ENCODE peak calls at places on chromosome 5, in five cellular contexts. B is endothelial cell of umbilical vein, D is HepG2, P is HCT116, L is H1. Y is an unnamed sample.

GRCh38 chr5:132422720-132423442 is 53.4 kb downstream of the SLC22A5 start:
- DNase-seq in B (peak), D (peak), P (no peak), L (no peak), Y (no peak)

GRCh38 chr5:146025108-146025507 is 80.3 kb downstream of the PLAC8L1 start:
- DNase-seq in B (peak), D (peak), P (no peak), L (no peak), Y (no peak)

GRCh38 chr5:90399251-90399650 is 10.3 kb downstream of the CETN3 start:
- DNase-seq in B (no peak), D (no peak), P (no peak), L (no peak), Y (no peak)

GRCh38 chr5:108061941-108062340 is 320.0 kb downstream of the FBXL17 start:
- DNase-seq in B (no peak), D (no peak), P (no peak), L (no peak), Y (peak)

GRCh38 chr5:164375051-164375450 is 869.6 kb downstream of the MAT2B start:
- DNase-seq in B (no peak), D (no peak), P (no peak), L (no peak), Y (no peak)

GRCh38 chr5:126138475-126139005 is 284.7 kb upstream of the GRAMD2B start:
- DNase-seq in B (no peak), D (no peak), P (no peak), L (no peak), Y (no peak)

GRCh38 chr5:87398981-87399616 is 13.6 kb downstream of the CCNH start:
- DNase-seq in B (no peak), D (no peak), P (no peak), L (no peak), Y (no peak)

GRCh38 chr5:133253661-133254060 is 201.8 kb downstream of the HSPA4 start:
- DNase-seq in B (no peak), D (no peak), P (no peak), L (no peak), Y (no peak)

GRCh38 chr5:178281321-178281720 is 48.7 kb upstream of the PHYKPL start:
- DNase-seq in B (no peak), D (no peak), P (no peak), L (no peak), Y (no peak)

GRCh38 chr5:112372543-112372942 is 46.5 kb downstream of the EPB41L4A start:
- DNase-seq in B (no peak), D (no peak), P (no peak), L (no peak), Y (no peak)

GRCh38 chr5:124445220-124445619 is 301.2 kb downstream of the ZNF608 start:
- DNase-seq in B (no peak), D (no peak), P (no peak), L (no peak), Y (no peak)

GRCh38 chr5:172059661-172060100 is 53.2 kb upstream of the FBXW11 start:
- DNase-seq in B (peak), D (peak), P (no peak), L (peak), Y (no peak)

GRCh38 chr5:168592014-168592368 is 12.8 kb upstream of the PANK3 start:
- DNase-seq in B (no peak), D (peak), P (no peak), L (no peak), Y (no peak)

GRCh38 chr5:83503662-83504061 is 32.1 kb downstream of the VCAN start:
- DNase-seq in B (no peak), D (no peak), P (no peak), L (no peak), Y (no peak)

GRCh38 chr5:181187500-181188213 is 17.3 kb downstream of the TRIM7 start:
- DNase-seq in B (peak), D (peak), P (peak), L (peak), Y (no peak)

GRCh38 chr5:133664422-133664821 is 52.1 kb upstream of the FSTL4 start:
- DNase-seq in B (no peak), D (no peak), P (peak), L (peak), Y (no peak)

GRCh38 chr5:79200573-79201183 is 35.3 kb upstream of the JMY start:
- DNase-seq in B (no peak), D (peak), P (no peak), L (no peak), Y (no peak)

GRCh38 chr5:3268760-3269330 is 326.8 kb upstream of the IRX1 start:
- DNase-seq in B (no peak), D (no peak), P (no peak), L (no peak), Y (no peak)

GRCh38 chr5:88687253-88687955 is 195.6 kb downstream of the MEF2C start:
- DNase-seq in B (no peak), D (no peak), P (no peak), L (no peak), Y (no peak)

GRCh38 chr5:111853748-111854147 is 96.8 kb upstream of the NREP start:
- DNase-seq in B (no peak), D (no peak), P (no peak), L (no peak), Y (no peak)

GRCh38 chr5:55176176-55176818 is 3.3 kb upstream of the CDC20B start:
- DNase-seq in B (peak), D (peak), P (no peak), L (peak), Y (no peak)

GRCh38 chr5:32692066-32692746 is 18.9 kb upstream of the NPR3 start:
- DNase-seq in B (no peak), D (no peak), P (no peak), L (no peak), Y (no peak)

GRCh38 chr5:108003178-108003577 is 332.4 kb upstream of the EFNA5 start:
- DNase-seq in B (peak), D (no peak), P (no peak), L (no peak), Y (no peak)

GRCh38 chr5:90264930-90265857 is 144.4 kb downstream of the CETN3 start:
- DNase-seq in B (peak), D (peak), P (peak), L (peak), Y (peak)

GRCh38 chr5:107483625-107484024 is 187.1 kb downstream of the EFNA5 start:
- DNase-seq in B (no peak), D (no peak), P (no peak), L (no peak), Y (no peak)

GRCh38 chr5:102545175-102545574 is 46.4 kb upstream of the SLCO6A1 start:
- DNase-seq in B (peak), D (peak), P (peak), L (peak), Y (no peak)

GRCh38 chr5:60505796-60506195 is 194.2 kb downstream of the DEPDC1B start:
- DNase-seq in B (no peak), D (no peak), P (no peak), L (no peak), Y (no peak)

GRCh38 chr5:177478711-177479646 is 5.5 kb upstream of the DBN1 start:
- DNase-seq in B (no peak), D (no peak), P (no peak), L (no peak), Y (no peak)

GRCh38 chr5:69238760-69239251 is 4.1 kb downstream of the CDK7 start:
- DNase-seq in B (peak), D (no peak), P (peak), L (no peak), Y (no peak)

GRCh38 chr5:119353686-119354366 is 2.0 kb upstream of the TNFAIP8 start:
- DNase-seq in B (no peak), D (no peak), P (no peak), L (no peak), Y (no peak)

GRCh38 chr5:175862131-175863012 is 9.0 kb upstream of the CPLX2 start:
- DNase-seq in B (no peak), D (peak), P (no peak), L (no peak), Y (no peak)

GRCh38 chr5:21398511-21398910 is 1410.5 kb upstream of the CDH18 start:
- DNase-seq in B (no peak), D (no peak), P (no peak), L (no peak), Y (no peak)

GRCh38 chr5:10455273-10455670 is 13.6 kb downstream of the ROPN1L start:
- DNase-seq in B (no peak), D (no peak), P (no peak), L (no peak), Y (no peak)

GRCh38 chr5:10632110-10632903 is 68.4 kb downstream of the ANKRD33B start:
- DNase-seq in B (no peak), D (no peak), P (peak), L (no peak), Y (no peak)

GRCh38 chr5:119332978-119333401 is 22.8 kb upstream of the TNFAIP8 start:
- DNase-seq in B (no peak), D (no peak), P (no peak), L (no peak), Y (no peak)

GRCh38 chr5:33788922-33789321 is 102.9 kb downstream of the ADAMTS12 start:
- DNase-seq in B (no peak), D (no peak), P (no peak), L (no peak), Y (no peak)

GRCh38 chr5:55187370-55187769 is 14.4 kb upstream of the CDC20B start:
- DNase-seq in B (peak), D (no peak), P (peak), L (no peak), Y (peak)

GRCh38 chr5:170225326-170226137 is 7.3 kb upstream of the C5orf58 start:
- DNase-seq in B (peak), D (peak), P (peak), L (peak), Y (peak)

DNA sequence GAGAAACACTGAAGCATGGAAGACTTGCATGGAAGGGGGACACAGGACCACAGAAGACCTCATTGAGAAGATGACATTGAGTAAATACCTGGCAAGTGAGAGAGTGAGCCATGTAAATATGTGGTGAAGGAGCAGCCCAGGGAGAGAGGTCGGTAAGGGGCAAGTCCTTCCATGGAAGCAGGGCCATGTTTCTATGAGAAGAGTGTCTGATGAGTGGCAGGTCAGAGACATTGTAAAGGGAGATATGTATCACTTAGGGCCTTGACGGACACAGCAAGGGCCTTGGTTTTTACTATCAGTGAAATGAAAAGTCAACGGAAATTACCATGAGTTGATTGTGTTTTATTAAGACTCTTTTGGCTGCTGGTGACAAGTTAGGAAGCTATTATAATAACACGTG is 336.4 kb downstream of the PLK2 start:
- DNase-seq in B (no peak), D (no peak), P (no peak), L (no peak), Y (no peak)
- TF ChIP-seq POLR2AphosphoS5 in B (no peak), D (no peak), P (no peak), L (no peak), Y (no peak)

GRCh38 chr5:160310140-160310909 is 2.0 kb downstream of the CCNJL start:
- DNase-seq in B (no peak), D (no peak), P (no peak), L (no peak), Y (no peak)

GRCh38 chr5:160311491-160312138 is 749 bp downstream of the CCNJL start:
- DNase-seq in B (peak), D (no peak), P (no peak), L (peak), Y (no peak)

GRCh38 chr5:160310910-160311295 is 1.5 kb downstream of the CCNJL start:
- DNase-seq in B (no peak), D (no peak), P (no peak), L (no peak), Y (no peak)

GRCh38 chr5:160312960-160313734 is 783 bp upstream of the CCNJL start:
- DNase-seq in B (no peak), D (no peak), P (no peak), L (no peak), Y (no peak)

DNA sequence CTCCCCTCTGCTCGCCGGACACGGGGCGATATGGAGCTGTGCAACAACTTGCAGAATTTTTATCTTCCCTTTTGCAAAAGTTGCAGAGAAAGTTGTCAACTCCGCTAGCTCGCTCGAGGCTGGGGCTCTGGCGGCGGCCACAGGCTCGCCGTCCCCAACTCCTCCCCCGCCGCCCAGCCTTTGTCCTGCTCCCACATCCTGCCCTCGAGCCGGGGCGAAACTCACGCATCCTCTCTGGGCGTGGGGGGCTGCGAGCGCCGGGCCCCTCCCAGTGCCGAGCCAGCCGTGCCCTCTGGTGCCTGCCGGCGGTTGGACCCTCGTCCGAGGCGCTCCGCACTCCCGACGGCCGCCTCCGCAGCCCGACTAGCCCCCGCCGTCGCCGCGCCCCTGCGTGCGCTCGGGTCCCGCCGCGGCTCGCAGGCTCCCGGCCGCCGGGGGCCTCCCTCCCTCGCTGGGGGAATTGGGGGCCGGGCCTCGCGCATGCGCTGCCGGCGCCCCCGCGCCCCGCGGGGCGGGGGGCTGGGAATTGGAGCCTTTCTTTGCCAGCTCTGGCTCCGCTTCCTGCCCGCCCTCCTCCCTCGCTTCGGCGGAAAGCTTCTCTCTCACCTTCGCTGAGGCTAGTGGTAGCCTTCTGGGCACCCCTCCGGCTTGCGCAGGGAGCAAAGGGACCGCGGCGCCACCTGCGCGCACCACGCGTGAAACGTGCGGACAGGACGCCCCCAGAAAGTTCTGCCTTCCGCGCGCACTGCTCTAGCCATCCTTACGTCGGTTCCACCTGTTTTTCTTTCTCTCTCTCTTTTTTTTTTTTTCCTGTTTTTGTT is at the start of gene CCNJL:
- DNase-seq in B (peak), D (peak), P (no peak), L (peak), Y (no peak)
- TF ChIP-seq EZH2 in B (no peak), D (no peak), P (no peak), L (no peak), Y (no peak)

GRCh38 chr5:95862636-95863382 is 40.3 kb upstream of the GLRX start:
- DNase-seq in B (no peak), D (peak), P (no peak), L (no peak), Y (no peak)

GRCh38 chr5:95861221-95861857 is 38.8 kb upstream of the GLRX start:
- DNase-seq in B (peak), D (peak), P (peak), L (no peak), Y (no peak)

GRCh38 chr5:95863383-95863757 is 40.8 kb upstream of the GLRX start:
- DNase-seq in B (no peak), D (peak), P (no peak), L (no peak), Y (peak)

GRCh38 chr5:95864456-95864855 is 41.9 kb upstream of the GLRX start:
- DNase-seq in B (no peak), D (no peak), P (no peak), L (no peak), Y (no peak)

DNA sequence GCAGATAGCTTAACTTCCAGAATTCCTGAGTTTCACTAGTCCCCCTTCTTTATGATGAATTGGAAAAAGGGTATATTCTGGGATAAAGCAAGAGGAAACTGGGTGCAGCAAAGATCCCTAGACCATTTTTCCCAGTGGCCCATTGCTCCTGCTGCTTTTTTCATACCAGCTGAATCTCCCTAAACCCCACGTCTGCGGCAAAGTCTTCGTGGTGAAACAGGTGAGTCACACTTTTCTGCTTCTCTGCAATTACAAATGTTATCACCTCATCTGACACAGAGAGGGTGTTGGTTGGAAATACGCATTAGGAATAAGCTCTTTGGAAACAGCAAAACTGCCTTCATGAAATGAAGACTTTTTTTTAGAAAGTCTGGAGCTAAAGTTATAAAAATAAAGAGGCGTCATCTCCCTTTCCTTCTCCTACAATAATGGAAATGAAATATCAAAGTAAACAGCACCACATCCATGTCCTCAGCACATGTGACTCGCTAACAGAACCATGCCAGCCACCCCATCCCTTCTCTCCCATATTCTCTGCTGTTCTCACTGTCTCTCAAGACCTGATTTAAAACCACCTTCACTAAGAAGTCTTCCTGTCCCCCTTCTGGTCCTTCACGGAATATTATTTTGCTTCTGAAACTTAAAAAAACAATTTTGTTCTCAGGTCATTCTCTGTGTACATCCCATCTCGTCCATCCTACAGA is 39.5 kb upstream of the GLRX start:
- DNase-seq in B (peak), D (no peak), P (no peak), L (no peak), Y (no peak)
- H3K9ac ChIP-seq in B (peak), D (peak), P (no peak), L (no peak), Y (no peak)

DNA sequence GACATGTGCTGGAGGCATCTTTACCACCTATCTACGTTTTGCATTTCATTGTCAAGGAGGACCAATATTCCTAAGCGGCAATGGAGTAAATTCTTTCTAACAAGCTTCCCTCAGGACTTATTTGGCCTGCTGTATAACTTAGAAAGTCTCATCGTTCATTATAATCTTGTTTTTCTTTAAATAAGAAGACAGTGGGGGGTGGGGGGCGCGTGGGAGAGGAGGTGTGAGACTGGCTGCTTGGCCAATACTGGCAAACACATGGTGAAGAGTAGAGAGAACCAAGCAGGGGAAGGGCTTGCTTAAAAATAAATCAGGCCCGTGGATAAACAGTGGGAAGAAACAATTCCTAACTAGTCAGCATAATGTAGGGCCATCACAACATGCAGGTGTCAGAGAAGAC is 217.2 kb downstream of the GRIA1 start:
- DNase-seq in B (no peak), D (no peak), P (no peak), L (no peak), Y (no peak)
- TF ChIP-seq POLR2AphosphoS5 in B (no peak), D (no peak), P (no peak), L (no peak), Y (no peak)

DNA sequence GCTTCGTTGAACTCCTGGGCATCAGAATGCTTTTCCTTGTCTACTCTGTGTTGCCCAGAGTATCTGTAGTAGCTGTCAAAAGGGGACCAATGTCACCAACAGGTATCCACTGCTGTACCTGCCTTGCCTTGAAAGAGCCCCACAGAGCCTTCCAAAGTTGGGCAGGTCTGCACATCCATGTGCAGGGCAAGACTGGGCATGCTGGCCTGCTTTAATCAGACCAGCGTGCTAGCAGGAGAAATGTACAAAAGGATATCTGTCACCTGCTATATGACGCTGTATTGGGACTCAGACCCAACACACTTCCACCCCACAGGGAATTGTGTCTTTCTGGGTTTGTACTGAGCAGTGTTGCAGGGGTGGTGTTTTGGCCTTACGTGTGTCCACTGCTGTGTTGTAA is 11.9 kb downstream of the DELE1 start:
- DNase-seq in B (no peak), D (no peak), P (no peak), L (no peak), Y (no peak)
- TF ChIP-seq EZH2 in B (no peak), D (no peak), P (no peak), L (no peak), Y (no peak)

DNA sequence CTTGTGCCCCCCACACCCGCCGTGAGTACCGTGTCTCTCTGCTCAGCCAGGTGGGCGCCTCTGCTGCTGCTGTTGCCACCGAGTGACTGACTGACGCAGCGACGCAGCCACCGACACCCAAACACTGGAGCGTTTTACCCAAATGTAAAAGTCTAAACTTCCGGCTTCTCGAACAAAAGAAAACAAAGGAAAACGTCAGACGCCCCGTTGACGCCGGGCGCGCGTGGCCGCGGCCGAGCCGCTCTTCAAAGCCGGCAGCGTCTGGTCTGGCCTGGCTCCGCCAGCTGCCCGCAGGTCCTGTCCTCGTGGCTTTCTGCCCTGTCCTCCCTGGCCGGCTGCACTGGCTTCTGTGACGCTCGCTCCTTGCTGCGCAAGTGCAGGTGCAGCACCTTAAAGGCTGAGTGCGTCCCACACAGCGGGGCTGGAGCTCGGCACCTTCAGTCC is 41.4 kb upstream of the CLPTM1L start:
- DNase-seq in B (peak), D (no peak), P (no peak), L (peak), Y (no peak)
- H3K9ac ChIP-seq in B (peak), D (no peak), P (peak), L (peak), Y (no peak)

GRCh38 chr5:91794455-91794854 is 411.3 kb upstream of the ARRDC3 start:
- DNase-seq in B (no peak), D (no peak), P (no peak), L (no peak), Y (no peak)
- TF ChIP-seq POLR2AphosphoS5 in B (no peak), D (no peak), P (no peak), L (no peak), Y (no peak)

Y was measured in SK-N-MC.